ENCODE peak calls at places on chromosome 18, in eight cellular contexts. L is cardiac muscle cell; Q is GM06990; K is AML-193; E is HepG2; N is A172; P is activated T-cell treated with anti-CD3 and anti-CD28 coated beads, Interleukin-2, amount 50 U/mL, for 48 hours; T is mesenteric fat pad. F is an unnamed sample.

GRCh38 chr18:57621252-57621607 is 406 bp downstream of the NARS1 start:
- DNase-seq in K (no peak), P (no peak), T (no peak), E (no peak), N (no peak), Q (no peak), L (peak), F (no peak)

GRCh38 chr18:11974741-11975325 is 6.5 kb upstream of the IMPA2 start:
- DNase-seq in L (no peak), P (no peak), E (no peak), N (no peak), Q (no peak), T (no peak), K (no peak), F (peak)

GRCh38 chr18:10797882-10798281 is 272.1 kb downstream of the NAPG start:
- DNase-seq in L (peak), Q (no peak), P (no peak), T (no peak), K (no peak), E (no peak), N (no peak), F (no peak)

GRCh38 chr18:76493213-76494107 is 1.6 kb downstream of the ZNF516 start:
- DNase-seq in T (no peak), Q (no peak), K (peak), L (peak), P (peak), N (no peak), E (peak), F (no peak)

GRCh38 chr18:50986360-50987087 is 18.7 kb downstream of the ELAC1 start:
- DNase-seq in L (no peak), T (no peak), P (no peak), K (no peak), E (no peak), N (peak), Q (no peak), F (no peak)

GRCh38 chr18:34611904-34612303 is 98.2 kb upstream of the DTNA start:
- DNase-seq in L (no peak), T (no peak), K (no peak), N (no peak), P (no peak), Q (peak), E (no peak), F (no peak)

GRCh38 chr18:35174093-35174731 is 66.6 kb upstream of the ZNF397 start:
- DNase-seq in L (no peak), T (no peak), P (no peak), K (peak), Q (peak), N (no peak), E (no peak), F (peak)

GRCh38 chr18:10946058-10946457 is 203.3 kb downstream of the PIEZO2 start:
- DNase-seq in Q (no peak), P (no peak), E (no peak), L (no peak), T (no peak), N (no peak), K (no peak), F (no peak)

GRCh38 chr18:31478688-31479087 is 19.3 kb upstream of the DSG2 start:
- DNase-seq in N (no peak), T (no peak), L (no peak), E (no peak), P (no peak), Q (no peak), K (no peak), F (no peak)